ENCODE peak calls at places on chromosome 13, in six cellular contexts. One of them, this sample, is unnamed.

GRCh38 chr13:44211286-44211685 is 162.3 kb upstream of the SERP2 start:
- DNase-seq in AG04450: no peak
- DNase-seq in colonic mucosa: no peak
- DNase-seq in A549: no peak
- DNase-seq in psoas muscle: no peak
- DNase-seq in brain microvascular endothelial cell: no peak
- DNase-seq in this sample: no peak

GRCh38 chr13:39909634-39910033 is 254.2 kb downstream of the COG6 start:
- DNase-seq in AG04450: no peak
- DNase-seq in colonic mucosa: no peak
- DNase-seq in A549: no peak
- DNase-seq in psoas muscle: no peak
- DNase-seq in brain microvascular endothelial cell: no peak
- DNase-seq in this sample: no peak

GRCh38 chr13:57877596-57877995 is 246.1 kb downstream of the PCDH17 start:
- DNase-seq in AG04450: no peak
- DNase-seq in colonic mucosa: no peak
- DNase-seq in A549: no peak
- DNase-seq in psoas muscle: no peak
- DNase-seq in brain microvascular endothelial cell: no peak
- DNase-seq in this sample: no peak

GRCh38 chr13:47069133-47069532 is 172.3 kb upstream of the HTR2A start:
- DNase-seq in AG04450: no peak
- DNase-seq in colonic mucosa: no peak
- DNase-seq in A549: no peak
- DNase-seq in psoas muscle: no peak
- DNase-seq in brain microvascular endothelial cell: no peak
- DNase-seq in this sample: no peak

GRCh38 chr13:46609726-46610125 is 56.8 kb downstream of the LRCH1 start:
- DNase-seq in AG04450: no peak
- DNase-seq in colonic mucosa: no peak
- DNase-seq in A549: no peak
- DNase-seq in psoas muscle: no peak
- DNase-seq in brain microvascular endothelial cell: no peak
- DNase-seq in this sample: no peak

GRCh38 chr13:40172149-40172591 is 494.3 kb downstream of the FOXO1 start:
- DNase-seq in AG04450: no peak
- DNase-seq in colonic mucosa: no peak
- DNase-seq in A549: no peak
- DNase-seq in psoas muscle: no peak
- DNase-seq in brain microvascular endothelial cell: no peak
- DNase-seq in this sample: no peak

GRCh38 chr13:46622918-46623256 is 69.9 kb downstream of the LRCH1 start:
- DNase-seq in AG04450: peak
- DNase-seq in colonic mucosa: peak
- DNase-seq in A549: no peak
- DNase-seq in psoas muscle: peak
- DNase-seq in brain microvascular endothelial cell: no peak
- DNase-seq in this sample: no peak

GRCh38 chr13:27242642-27243185 is 8.6 kb upstream of the RPL21 start:
- DNase-seq in AG04450: no peak
- DNase-seq in colonic mucosa: no peak
- DNase-seq in A549: no peak
- DNase-seq in psoas muscle: no peak
- DNase-seq in brain microvascular endothelial cell: no peak
- DNase-seq in this sample: no peak

GRCh38 chr13:31452525-31452924 is 252.8 kb downstream of the B3GLCT start:
- DNase-seq in AG04450: no peak
- DNase-seq in colonic mucosa: no peak
- DNase-seq in A549: no peak
- DNase-seq in psoas muscle: no peak
- DNase-seq in brain microvascular endothelial cell: no peak
- DNase-seq in this sample: no peak

GRCh38 chr13:113923376-113924063 is 50.4 kb downstream of the C13orf46 start:
- DNase-seq in AG04450: no peak
- DNase-seq in colonic mucosa: no peak
- DNase-seq in A549: no peak
- DNase-seq in psoas muscle: no peak
- DNase-seq in brain microvascular endothelial cell: no peak
- DNase-seq in this sample: no peak

GRCh38 chr13:36673838-36674326 is at the start of gene SERTM1:
- DNase-seq in AG04450: no peak
- DNase-seq in colonic mucosa: no peak
- DNase-seq in A549: no peak
- DNase-seq in psoas muscle: no peak
- DNase-seq in brain microvascular endothelial cell: no peak
- DNase-seq in this sample: no peak

GRCh38 chr13:71886880-71887279 is 19.9 kb upstream of the DACH1 start:
- DNase-seq in AG04450: no peak
- DNase-seq in colonic mucosa: no peak
- DNase-seq in A549: no peak
- DNase-seq in psoas muscle: no peak
- DNase-seq in brain microvascular endothelial cell: no peak
- DNase-seq in this sample: no peak

GRCh38 chr13:79936368-79937136 is 404.4 kb downstream of the SPRY2 start:
- DNase-seq in AG04450: peak
- DNase-seq in colonic mucosa: no peak
- DNase-seq in A549: peak
- DNase-seq in psoas muscle: no peak
- DNase-seq in brain microvascular endothelial cell: peak
- DNase-seq in this sample: no peak

GRCh38 chr13:44519642-44520041 is 56.5 kb downstream of the TSC22D1 start:
- DNase-seq in AG04450: no peak
- DNase-seq in colonic mucosa: no peak
- DNase-seq in A549: no peak
- DNase-seq in psoas muscle: no peak
- DNase-seq in brain microvascular endothelial cell: no peak
- DNase-seq in this sample: no peak

GRCh38 chr13:40494932-40495619 is 171.4 kb downstream of the FOXO1 start:
- DNase-seq in AG04450: no peak
- DNase-seq in colonic mucosa: no peak
- DNase-seq in A549: no peak
- DNase-seq in psoas muscle: no peak
- DNase-seq in brain microvascular endothelial cell: no peak
- DNase-seq in this sample: no peak

GRCh38 chr13:93341517-93341916 is 114.9 kb downstream of the GPC6 start:
- DNase-seq in AG04450: no peak
- DNase-seq in colonic mucosa: no peak
- DNase-seq in A549: no peak
- DNase-seq in psoas muscle: no peak
- DNase-seq in brain microvascular endothelial cell: no peak
- DNase-seq in this sample: no peak

GRCh38 chr13:82257790-82258507 is 1624.3 kb downstream of the SLITRK1 start:
- DNase-seq in AG04450: no peak
- DNase-seq in colonic mucosa: no peak
- DNase-seq in A549: no peak
- DNase-seq in psoas muscle: no peak
- DNase-seq in brain microvascular endothelial cell: no peak
- DNase-seq in this sample: no peak

GRCh38 chr13:49062297-49062896 is 86.7 kb downstream of the FNDC3A start:
- DNase-seq in AG04450: no peak
- DNase-seq in colonic mucosa: no peak
- DNase-seq in A549: no peak
- DNase-seq in psoas muscle: no peak
- DNase-seq in brain microvascular endothelial cell: no peak
- DNase-seq in this sample: no peak

GRCh38 chr13:73059460-73060250 is 850 bp downstream of the KLF5 start:
- DNase-seq in AG04450: no peak
- DNase-seq in colonic mucosa: peak
- DNase-seq in A549: no peak
- DNase-seq in psoas muscle: peak
- DNase-seq in brain microvascular endothelial cell: no peak
- DNase-seq in this sample: peak

GRCh38 chr13:99829593-99830239 is 141.9 kb downstream of the ZIC5 start:
- DNase-seq in AG04450: no peak
- DNase-seq in colonic mucosa: no peak
- DNase-seq in A549: no peak
- DNase-seq in psoas muscle: no peak
- DNase-seq in brain microvascular endothelial cell: no peak
- DNase-seq in this sample: no peak

GRCh38 chr13:33678906-33679657 is 138.9 kb upstream of the RFC3 start:
- DNase-seq in AG04450: no peak
- DNase-seq in colonic mucosa: peak
- DNase-seq in A549: peak
- DNase-seq in psoas muscle: peak
- DNase-seq in brain microvascular endothelial cell: peak
- DNase-seq in this sample: peak

GRCh38 chr13:37295573-37295972 is 190.1 kb upstream of the CSNK1A1L start:
- DNase-seq in AG04450: no peak
- DNase-seq in colonic mucosa: no peak
- DNase-seq in A549: no peak
- DNase-seq in psoas muscle: no peak
- DNase-seq in brain microvascular endothelial cell: no peak
- DNase-seq in this sample: no peak

GRCh38 chr13:94239135-94239534 is 240.3 kb downstream of the DCT start:
- DNase-seq in AG04450: peak
- DNase-seq in colonic mucosa: no peak
- DNase-seq in A549: no peak
- DNase-seq in psoas muscle: no peak
- DNase-seq in brain microvascular endothelial cell: peak
- DNase-seq in this sample: peak

GRCh38 chr13:46469064-46469463 is 82.0 kb upstream of the RUBCNL start:
- DNase-seq in AG04450: no peak
- DNase-seq in colonic mucosa: no peak
- DNase-seq in A549: no peak
- DNase-seq in psoas muscle: no peak
- DNase-seq in brain microvascular endothelial cell: no peak
- DNase-seq in this sample: no peak

GRCh38 chr13:95924389-95924994 is 128.7 kb downstream of the UGGT2 start:
- DNase-seq in AG04450: peak
- DNase-seq in colonic mucosa: no peak
- DNase-seq in A549: peak
- DNase-seq in psoas muscle: no peak
- DNase-seq in brain microvascular endothelial cell: peak
- DNase-seq in this sample: no peak

GRCh38 chr13:60583196-60583908 is 186.3 kb downstream of the TDRD3 start:
- DNase-seq in AG04450: no peak
- DNase-seq in colonic mucosa: peak
- DNase-seq in A549: no peak
- DNase-seq in psoas muscle: no peak
- DNase-seq in brain microvascular endothelial cell: peak
- DNase-seq in this sample: no peak

GRCh38 chr13:85419611-85420010 is 379.6 kb downstream of the SLITRK6 start:
- DNase-seq in AG04450: no peak
- DNase-seq in colonic mucosa: no peak
- DNase-seq in A549: no peak
- DNase-seq in psoas muscle: no peak
- DNase-seq in brain microvascular endothelial cell: no peak
- DNase-seq in this sample: no peak
- H3K4me3 ChIP-seq in AG04450: no peak
- H3K4me3 ChIP-seq in colonic mucosa: no peak
- H3K4me3 ChIP-seq in A549: no peak
- H3K4me3 ChIP-seq in psoas muscle: no peak
- H3K4me3 ChIP-seq in brain microvascular endothelial cell: no peak
- H3K4me3 ChIP-seq in this sample: no peak

GRCh38 chr13:110312669-110313031 is 5.6 kb downstream of the COL4A2 start:
- DNase-seq in AG04450: no peak
- DNase-seq in colonic mucosa: no peak
- DNase-seq in A549: no peak
- DNase-seq in psoas muscle: no peak
- DNase-seq in brain microvascular endothelial cell: peak
- DNase-seq in this sample: no peak

GRCh38 chr13:110314516-110315245 is 7.6 kb downstream of the COL4A2 start:
- DNase-seq in AG04450: no peak
- DNase-seq in colonic mucosa: no peak
- DNase-seq in A549: no peak
- DNase-seq in psoas muscle: no peak
- DNase-seq in brain microvascular endothelial cell: no peak
- DNase-seq in this sample: no peak

GRCh38 chr13:110309661-110310524 is 2.8 kb downstream of the COL4A2 start:
- DNase-seq in AG04450: no peak
- DNase-seq in colonic mucosa: no peak
- DNase-seq in A549: no peak
- DNase-seq in psoas muscle: no peak
- DNase-seq in brain microvascular endothelial cell: no peak
- DNase-seq in this sample: no peak

GRCh38 chr13:110310541-110311491 is 3.7 kb downstream of the COL4A2 start:
- DNase-seq in AG04450: no peak
- DNase-seq in colonic mucosa: no peak
- DNase-seq in A549: no peak
- DNase-seq in psoas muscle: no peak
- DNase-seq in brain microvascular endothelial cell: no peak
- DNase-seq in this sample: no peak

DNA sequence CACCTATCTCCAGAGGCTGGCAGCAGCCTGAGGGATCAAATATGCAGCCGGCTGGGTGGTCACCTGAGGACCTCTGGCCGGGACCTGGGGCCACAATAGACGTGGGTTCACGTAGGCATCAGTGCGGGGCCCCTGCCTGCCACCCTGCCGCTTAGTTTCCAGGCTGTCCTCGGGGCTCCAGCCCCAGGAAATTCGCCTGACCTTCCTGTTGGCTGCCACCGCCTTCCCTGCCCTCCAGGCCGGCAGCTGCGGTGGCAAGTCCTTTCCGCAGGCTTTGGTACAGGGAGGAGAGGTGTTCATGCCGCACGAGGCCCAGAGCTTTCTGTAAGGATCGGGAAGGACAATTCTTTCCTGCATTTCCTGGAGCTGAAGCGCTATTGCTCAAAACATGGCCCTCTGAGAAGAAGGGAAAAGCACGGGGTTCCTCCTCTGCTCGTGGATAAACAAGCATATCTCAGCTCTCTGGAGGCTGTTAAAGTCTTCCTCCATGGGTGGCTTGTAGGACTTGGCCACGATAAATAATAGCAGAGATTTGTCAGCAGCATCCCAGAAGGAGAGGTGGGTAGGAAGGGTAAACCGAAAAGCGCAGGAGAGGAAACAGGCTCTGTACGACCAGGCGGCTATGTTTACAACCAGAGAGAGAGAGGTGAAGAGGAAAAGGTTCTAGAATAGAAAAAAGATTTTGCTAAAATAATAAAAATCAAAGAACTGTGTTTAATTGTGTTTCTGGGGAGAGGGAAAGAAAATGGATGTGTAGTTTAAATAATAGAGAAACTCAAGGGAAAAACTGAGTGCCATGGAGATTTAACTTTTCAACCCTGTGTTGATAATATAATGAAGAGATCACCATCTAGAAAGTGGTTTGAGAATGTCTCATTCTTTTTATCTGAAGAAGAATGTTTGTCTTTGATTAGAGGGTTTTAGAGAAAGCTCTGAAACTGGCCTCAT is 4.9 kb downstream of the COL4A2 start:
- DNase-seq in AG04450: no peak
- DNase-seq in colonic mucosa: no peak
- DNase-seq in A549: no peak
- DNase-seq in psoas muscle: no peak
- DNase-seq in brain microvascular endothelial cell: no peak
- DNase-seq in this sample: no peak
- H3K4me3 ChIP-seq in AG04450: no peak
- H3K4me3 ChIP-seq in colonic mucosa: peak
- H3K4me3 ChIP-seq in A549: no peak
- H3K4me3 ChIP-seq in psoas muscle: peak
- H3K4me3 ChIP-seq in brain microvascular endothelial cell: peak
- H3K4me3 ChIP-seq in this sample: no peak

GRCh38 chr13:98503175-98504028 is 73.5 kb downstream of the STK24 start:
- DNase-seq in AG04450: no peak
- DNase-seq in colonic mucosa: no peak
- DNase-seq in A549: no peak
- DNase-seq in psoas muscle: no peak
- DNase-seq in brain microvascular endothelial cell: no peak
- DNase-seq in this sample: no peak
- H3K4me3 ChIP-seq in AG04450: peak
- H3K4me3 ChIP-seq in colonic mucosa: no peak
- H3K4me3 ChIP-seq in A549: no peak
- H3K4me3 ChIP-seq in psoas muscle: peak
- H3K4me3 ChIP-seq in brain microvascular endothelial cell: no peak
- H3K4me3 ChIP-seq in this sample: no peak

GRCh38 chr13:51479199-51479523 is 26.3 kb upstream of the INTS6 start:
- DNase-seq in AG04450: no peak
- DNase-seq in colonic mucosa: no peak
- DNase-seq in A549: no peak
- DNase-seq in psoas muscle: no peak
- DNase-seq in brain microvascular endothelial cell: no peak
- DNase-seq in this sample: no peak
- H3K4me3 ChIP-seq in AG04450: no peak
- H3K4me3 ChIP-seq in colonic mucosa: no peak
- H3K4me3 ChIP-seq in A549: no peak
- H3K4me3 ChIP-seq in psoas muscle: no peak
- H3K4me3 ChIP-seq in brain microvascular endothelial cell: no peak
- H3K4me3 ChIP-seq in this sample: no peak

This sample was measured in CD8-positive, alpha-beta memory T cell.